ENCODE peak calls at places on chromosomes 11 and 22, in four cellular contexts. G is fibroblast of the aortic adventitia, F is AG04449, H is lung. E is an unnamed sample.

GRCh38 chr11:72683782-72684200 is 9.6 kb upstream of the PDE2A start:
- DNase-seq in G (peak; percentile 39), H (peak; percentile 49), F (no peak), E (peak; percentile 70)

GRCh38 chr11:28697920-28698827 is 590.0 kb downstream of the METTL15 start:
- DNase-seq in H (no peak), F (no peak), G (peak; percentile 77), E (no peak)

GRCh38 chr22:19210188-19210587 is 31.7 kb upstream of the SLC25A1 start:
- DNase-seq in G (no peak), H (no peak), F (no peak), E (no peak)

GRCh38 chr22:37137903-37138665 is 11.6 kb downstream of the IL2RB start:
- DNase-seq in H (no peak), G (no peak), F (no peak), E (no peak)

GRCh38 chr11:120139316-120140069 is 1.6 kb upstream of the TRIM29 start:
- DNase-seq in H (no peak), G (no peak), F (no peak), E (no peak)

GRCh38 chr11:134383576-134384221 is 28.3 kb downstream of the B3GAT1 start:
- DNase-seq in F (no peak), G (no peak), H (no peak), E (no peak)

GRCh38 chr11:60978546-60979380 is 7.3 kb downstream of the CD6 start:
- DNase-seq in H (no peak), G (no peak), F (no peak), E (no peak)

GRCh38 chr22:43820671-43821305 is 8.7 kb upstream of the EFCAB6 start:
- DNase-seq in G (no peak), F (no peak), H (no peak), E (no peak)

GRCh38 chr22:43400449-43400848 is 11.4 kb upstream of the MPPED1 start:
- DNase-seq in G (no peak), F (no peak), H (no peak), E (no peak)

GRCh38 chr11:416757-417621 is 2.2 kb upstream of the SIGIRR start:
- DNase-seq in H (no peak), G (no peak), F (no peak), E (peak; percentile 55)

GRCh38 chr11:10414659-10415058 is 40.4 kb upstream of the AMPD3 start:
- DNase-seq in G (peak; percentile 50), F (no peak), H (no peak), E (no peak)

GRCh38 chr11:47714554-47715081 is 551 bp downstream of the AGBL2 start:
- DNase-seq in H (peak; percentile 29), G (peak; percentile 22), F (no peak), E (no peak)

GRCh38 chr11:129278586-129279319 is 86.6 kb upstream of the ARHGAP32 start:
- DNase-seq in H (no peak), G (no peak), F (no peak), E (peak; percentile 34)

GRCh38 chr22:47544696-47545095 is 782.2 kb downstream of the TBC1D22A start:
- DNase-seq in F (no peak), H (peak; percentile 7), G (no peak), E (no peak)

GRCh38 chr22:49515486-49515885 is 312.2 kb downstream of the BRD1 start:
- DNase-seq in F (no peak), H (no peak), G (no peak), E (no peak)

GRCh38 chr11:1082346-1082727 is 7.7 kb downstream of the MUC2 start:
- DNase-seq in H (no peak), G (no peak), F (no peak), E (no peak)

GRCh38 chr11:3994030-3994640 is 100.5 kb upstream of the RRM1 start:
- DNase-seq in F (no peak), H (no peak), G (no peak), E (no peak)

GRCh38 chr11:70522613-70523311 is 124.4 kb downstream of the CTTN start:
- DNase-seq in G (no peak), H (no peak), F (no peak), E (no peak)

GRCh38 chr11:133323354-133323753 is 208.9 kb downstream of the OPCML start:
- DNase-seq in H (no peak), F (no peak), G (no peak), E (no peak)

GRCh38 chr11:36617543-36617942 is 19.5 kb upstream of the RAG2 start:
- DNase-seq in F (no peak), H (no peak), G (no peak), E (no peak)

GRCh38 chr11:130544266-130544665 is 95.8 kb downstream of the ADAMTS15 start:
- DNase-seq in H (no peak), G (no peak), F (no peak), E (no peak)

GRCh38 chr11:73521621-73522020 is 76.3 kb downstream of the FAM168A start:
- DNase-seq in F (no peak), G (peak; percentile 18), H (no peak), E (no peak)

GRCh38 chr11:118156531-118157185 is 4.0 kb upstream of the SCN4B start:
- DNase-seq in G (no peak), F (no peak), H (no peak), E (no peak)

GRCh38 chr11:69290791-69291190 is 3.2 kb upstream of the MYEOV start:
- DNase-seq in G (no peak), F (no peak), H (no peak), E (no peak)

GRCh38 chr11:65417702-65418430 is 4.7 kb upstream of the NEAT1 start:
- DNase-seq in G (peak; percentile 61), F (no peak), H (no peak), E (peak; percentile 55)

GRCh38 chr11:132874638-132875037 is 657.7 kb downstream of the OPCML start:
- DNase-seq in F (peak; percentile 76), H (no peak), G (no peak), E (no peak)

GRCh38 chr11:33946930-33947329 is 55.1 kb upstream of the LMO2 start:
- DNase-seq in H (no peak), G (no peak), F (no peak), E (no peak)

GRCh38 chr11:26439854-26440253 is 107.9 kb downstream of the ANO3 start:
- DNase-seq in H (no peak), G (no peak), F (no peak), E (no peak)

GRCh38 chr11:64251986-64252837 is 882 bp downstream of the PLCB3 start:
- DNase-seq in H (peak; percentile 66), G (no peak), F (no peak), E (no peak)

DNA sequence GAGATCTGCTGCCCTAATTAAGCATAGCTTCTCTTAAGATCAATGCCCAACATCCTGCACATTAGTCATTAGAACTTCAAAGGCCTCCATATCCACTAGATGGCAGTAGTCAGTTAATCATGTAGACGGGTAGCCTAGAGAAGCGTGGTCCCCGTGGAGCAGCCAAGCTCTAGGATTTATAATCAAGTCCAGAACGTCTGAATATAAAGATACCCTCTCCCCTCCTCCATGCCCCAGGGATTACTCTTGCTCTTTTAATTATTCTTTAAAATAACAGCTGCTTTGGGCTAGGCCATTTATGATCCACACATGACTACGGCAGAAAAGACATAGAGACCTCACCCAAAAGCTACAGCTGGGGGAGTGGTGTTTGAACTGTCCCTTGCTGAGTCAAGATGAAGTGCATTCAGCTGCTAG is 327.6 kb upstream of the PLET1 start:
- DNase-seq in F (peak; percentile 33), G (peak; percentile 95), H (peak; percentile 50), E (no peak)
- TF ChIP-seq CTCF in F (peak; percentile 70), G (peak; percentile 72), H (peak; percentile 44), E (peak; percentile 35)

DNA sequence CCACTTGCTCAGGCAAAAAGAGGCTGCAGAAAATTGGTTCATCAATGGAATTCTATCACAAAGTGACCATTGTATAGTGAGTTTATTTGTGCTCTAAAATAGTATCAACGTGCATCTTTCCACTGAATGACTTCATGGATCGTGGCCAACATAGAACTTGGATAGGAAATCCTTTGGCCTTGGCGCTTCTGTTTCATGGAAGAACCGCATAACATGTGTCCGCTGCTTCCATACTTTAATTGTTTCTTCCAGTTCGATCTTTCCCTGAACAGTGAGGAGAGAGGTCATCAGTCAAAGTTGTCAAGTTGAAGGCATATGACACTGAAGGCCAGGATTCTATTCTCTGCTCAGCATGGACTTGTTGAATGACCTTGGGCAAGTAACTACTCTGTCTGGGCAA is 4.5 kb downstream of the NDUFA6 start:
- DNase-seq in F (no peak), H (no peak), G (no peak), E (no peak)
- TF ChIP-seq CTCF in F (no peak), H (no peak), G (no peak), E (no peak)

GRCh38 chr22:29481265-29482000 is 1.4 kb downstream of the NEFH start:
- DNase-seq in F (no peak), H (no peak), G (no peak), E (no peak)

GRCh38 chr22:29482253-29482652 is 2.2 kb downstream of the NEFH start:
- DNase-seq in G (no peak), F (no peak), H (no peak), E (no peak)

GRCh38 chr22:29480262-29480511 is 169 bp downstream of the NEFH start:
- DNase-seq in F (no peak), G (no peak), H (no peak), E (no peak)

GRCh38 chr22:29479417-29480261 is at the start of gene NEFH:
- DNase-seq in F (no peak), H (no peak), G (no peak), E (no peak)

GRCh38 chr22:29480512-29481264 is 670 bp downstream of the NEFH start:
- DNase-seq in G (peak; percentile 50), F (no peak), H (no peak), E (no peak)
- TF ChIP-seq CTCF in G (no peak), F (no peak), H (no peak), E (no peak)

DNA sequence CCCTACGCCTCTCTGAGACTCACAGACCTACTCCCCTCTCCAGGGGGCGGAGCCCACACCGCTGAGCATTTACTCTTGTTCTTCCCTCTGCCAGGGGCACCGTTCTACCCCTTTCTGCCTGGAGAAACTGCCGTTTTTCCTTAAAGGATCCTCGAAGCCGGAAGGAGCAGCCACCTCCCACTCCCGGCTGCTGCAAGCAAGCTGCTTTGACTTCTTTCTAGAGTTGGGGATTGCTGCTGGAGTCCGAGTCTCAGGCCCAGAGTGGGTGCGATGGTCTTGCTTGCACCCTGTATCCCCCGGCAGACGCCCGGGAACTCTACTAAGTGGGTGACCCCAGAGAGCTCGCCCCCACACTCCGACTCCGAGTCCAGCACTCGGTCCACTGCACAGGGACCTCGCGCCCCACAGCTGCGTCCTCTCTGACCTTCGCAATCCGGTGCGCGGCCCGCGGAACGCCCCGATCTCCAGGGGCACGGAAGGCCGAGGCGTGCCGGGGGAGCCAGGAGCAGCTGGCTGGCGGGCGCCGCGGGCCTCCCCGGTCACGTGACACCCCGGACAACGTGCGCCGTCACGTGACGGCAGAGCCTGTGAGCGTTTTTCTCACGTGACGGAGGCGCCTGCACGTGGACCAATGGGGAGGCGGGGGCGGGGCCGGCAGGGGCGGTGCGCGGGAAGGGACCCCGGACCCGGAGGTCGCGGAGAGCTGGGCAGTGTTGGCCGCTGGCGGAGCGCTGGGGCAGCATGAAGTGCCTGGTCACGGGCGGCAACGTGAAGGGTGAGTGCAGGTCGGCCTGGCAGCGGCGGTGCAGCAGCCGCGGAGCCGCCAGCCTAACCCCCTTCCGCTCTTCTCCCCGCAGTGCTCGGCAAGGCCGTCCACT is at the start of gene RAD9A:
- DNase-seq in F (no peak), G (peak; percentile 91), H (peak; percentile 94), E (peak; percentile 85)
- TF ChIP-seq CTCF in F (no peak), G (no peak), H (no peak), E (no peak)

GRCh38 chr11:103465555-103466140 is 356.4 kb downstream of the DYNC2H1 start:
- DNase-seq in F (no peak), G (peak; percentile 61), H (no peak), E (no peak)
- TF ChIP-seq CTCF in F (no peak), G (no peak), H (no peak), E (no peak)

E was measured in activated B cell treated with CpG ODN at 0.5 μM for 24 hours.